ENCODE peak calls at places on chromosome 15, in six cellular contexts. A, B, X, K, U and J are unnamed samples.

GRCh38 chr15:32802296-32802936 is 84.6 kb downstream of the GREM1 start:
- DNase-seq in A (peak), B (no peak), X (no peak), K (peak), U (peak), J (no peak)

GRCh38 chr15:84151205-84151931 is 84.2 kb upstream of the GOLGA6L4 start:
- DNase-seq in A (no peak), B (no peak), X (no peak), K (peak), U (peak), J (no peak)

GRCh38 chr15:73382131-73382530 is 13.4 kb upstream of the HCN4 start:
- DNase-seq in A (no peak), B (no peak), X (no peak), K (no peak), U (no peak), J (no peak)

GRCh38 chr15:95853350-95853749 is 477.1 kb upstream of the NR2F2 start:
- DNase-seq in A (no peak), B (no peak), X (no peak), K (peak), U (no peak), J (no peak)

GRCh38 chr15:28962851-28963710 is 77.3 kb downstream of the APBA2 start:
- DNase-seq in A (no peak), B (no peak), X (no peak), K (no peak), U (no peak), J (no peak)

GRCh38 chr15:71790081-71790480 is 20.3 kb upstream of the NR2E3 start:
- DNase-seq in A (peak), B (no peak), X (no peak), K (peak), U (no peak), J (no peak)

GRCh38 chr15:70497661-70498060 is 265.7 kb downstream of the UACA start:
- DNase-seq in A (no peak), B (no peak), X (no peak), K (no peak), U (no peak), J (no peak)

GRCh38 chr15:71658827-71659729 is 151.3 kb upstream of the NR2E3 start:
- DNase-seq in A (no peak), B (no peak), X (no peak), K (no peak), U (no peak), J (no peak)

GRCh38 chr15:90376789-90377188 is 11.3 kb upstream of the IQGAP1 start:
- DNase-seq in A (no peak), B (peak), X (no peak), K (no peak), U (no peak), J (no peak)

GRCh38 chr15:81869161-81869928 is 176.5 kb downstream of the MEX3B start:
- DNase-seq in A (no peak), B (no peak), X (no peak), K (no peak), U (no peak), J (no peak)

GRCh38 chr15:82805994-82806406 is at the start of gene FSD2:
- DNase-seq in A (no peak), B (no peak), X (no peak), K (no peak), U (no peak), J (no peak)

GRCh38 chr15:85568261-85568808 is 187.9 kb downstream of the AKAP13 start:
- DNase-seq in A (no peak), B (no peak), X (no peak), K (no peak), U (no peak), J (no peak)

GRCh38 chr15:78392430-78392829 is 45.6 kb upstream of the IREB2 start:
- DNase-seq in A (no peak), B (no peak), X (peak), K (no peak), U (no peak), J (no peak)

GRCh38 chr15:80308002-80308401 is 56.0 kb upstream of the CTXND1 start:
- DNase-seq in A (no peak), B (no peak), X (no peak), K (no peak), U (no peak), J (no peak)

GRCh38 chr15:74955796-74956647 is 550 bp downstream of the RPP25 start:
- DNase-seq in A (no peak), B (peak), X (peak), K (peak), U (no peak), J (peak)

GRCh38 chr15:51334011-51334426 is 4.4 kb downstream of the CYP19A1 start:
- DNase-seq in A (no peak), B (no peak), X (no peak), K (no peak), U (no peak), J (peak)

GRCh38 chr15:32774022-32774421 is 56.2 kb downstream of the GREM1 start:
- DNase-seq in A (peak), B (no peak), X (no peak), K (peak), U (peak), J (peak)

GRCh38 chr15:65049418-65049840 is 4.2 kb downstream of the SLC51B start:
- DNase-seq in A (peak), B (peak), X (peak), K (peak), U (peak), J (no peak)

GRCh38 chr15:78420220-78420619 is 17.8 kb upstream of the IREB2 start:
- DNase-seq in A (no peak), B (no peak), X (no peak), K (no peak), U (no peak), J (no peak)

GRCh38 chr15:101156509-101157159 is 95.2 kb downstream of the CHSY1 start:
- DNase-seq in A (no peak), B (no peak), X (no peak), K (peak), U (no peak), J (no peak)

GRCh38 chr15:90479656-90480055 is 50.1 kb upstream of the CRTC3 start:
- DNase-seq in A (no peak), B (no peak), X (no peak), K (peak), U (no peak), J (no peak)